ENCODE peak calls at places on chromosomes 7 and 10, in four cellular contexts. M is IMR-90, W is H1, K is mesendoderm. Q is an unnamed sample.

GRCh38 chr10:35821339-35821911 is 179.3 kb upstream of the FZD8 start:
- DNase-seq in M (no peak), K (peak), W (no peak), Q (no peak)

GRCh38 chr10:84179059-84179710 is 5.6 kb downstream of the GPR15LG start:
- DNase-seq in M (peak), K (no peak), W (no peak), Q (no peak)

GRCh38 chr7:87413951-87414381 is 61.5 kb downstream of the ABCB4 start:
- DNase-seq in W (no peak), M (peak), K (no peak), Q (no peak)

GRCh38 chr7:55240418-55241142 is 124.6 kb upstream of the LANCL2 start:
- DNase-seq in K (no peak), M (no peak), W (no peak), Q (no peak)

GRCh38 chr7:49775949-49776443 is 2.6 kb downstream of the VWC2 start:
- DNase-seq in W (no peak), M (no peak), K (no peak), Q (no peak)

GRCh38 chr10:119250641-119251314 is 43.4 kb downstream of the GRK5 start:
- DNase-seq in K (peak), W (no peak), M (peak), Q (no peak)

GRCh38 chr7:107937514-107937913 is 46.5 kb downstream of the DLD start:
- DNase-seq in W (no peak), K (no peak), M (no peak), Q (no peak)

GRCh38 chr10:77872151-77872946 is 54.2 kb downstream of the DLG5 start:
- DNase-seq in W (no peak), M (peak), K (no peak), Q (no peak)

GRCh38 chr10:71236286-71236685 is 23.9 kb downstream of the UNC5B start:
- DNase-seq in W (no peak), M (no peak), K (peak), Q (no peak)

DNA sequence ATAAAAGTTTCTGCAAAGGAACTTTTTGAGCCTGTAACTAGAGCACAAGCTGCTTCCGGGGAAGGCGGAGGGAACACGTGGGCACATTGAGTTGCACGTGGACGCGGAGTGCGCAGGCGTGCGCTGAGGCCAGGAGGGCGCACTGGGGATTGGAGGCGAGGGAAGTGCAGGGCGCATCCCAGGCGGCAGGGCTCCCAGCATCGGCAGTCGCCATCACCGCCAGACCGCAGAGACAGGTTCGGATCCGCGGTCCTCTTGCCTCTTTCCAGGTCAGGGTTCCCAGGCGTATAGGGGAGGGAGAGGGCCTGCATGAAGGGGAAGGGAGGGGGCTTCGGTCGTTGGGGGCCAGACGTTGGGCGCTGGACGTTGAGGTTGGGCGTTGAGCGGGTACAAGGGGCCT is at the start of gene TDRD1:
- DNase-seq in K (no peak), W (no peak), M (no peak), Q (peak)
- H2BK5ac ChIP-seq in K (no peak), W (no peak), M (no peak), Q (no peak)

GRCh38 chr10:88913803-88914202 is 33.8 kb downstream of the STAMBPL1 start:
- DNase-seq in W (no peak), M (no peak), K (no peak), Q (no peak)
- H4K5ac ChIP-seq in W (no peak), M (no peak), K (no peak), Q (no peak)

GRCh38 chr7:30805081-30805691 is 34.0 kb downstream of the MINDY4 start:
- DNase-seq in M (no peak), K (no peak), W (no peak), Q (no peak)
- H2BK5ac ChIP-seq in M (peak), K (no peak), W (no peak), Q (no peak)

DNA sequence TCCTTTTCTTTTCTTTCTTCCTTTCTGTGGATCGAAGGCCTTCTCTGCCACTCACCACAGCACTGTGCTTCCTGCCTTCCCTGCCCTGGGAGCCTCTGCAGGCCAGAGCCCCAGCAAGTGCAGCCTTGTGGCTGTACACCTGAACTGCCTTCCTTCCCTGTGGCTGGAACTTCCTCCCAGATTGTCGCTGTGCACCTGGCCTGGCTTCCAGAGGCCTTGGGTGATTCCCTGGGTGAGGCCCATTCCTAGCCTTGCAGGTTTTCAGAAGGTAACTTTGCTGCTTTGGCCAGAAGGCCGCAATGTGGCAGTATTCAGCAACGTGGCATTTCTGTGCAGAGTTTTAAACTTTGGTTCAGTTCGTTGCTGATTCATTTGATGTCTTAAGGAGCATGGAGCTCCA is 50.1 kb upstream of the RASGEF1A start:
- DNase-seq in M (no peak), W (no peak), K (no peak), Q (no peak)
- H4K5ac ChIP-seq in M (no peak), W (no peak), K (no peak), Q (no peak)

DNA sequence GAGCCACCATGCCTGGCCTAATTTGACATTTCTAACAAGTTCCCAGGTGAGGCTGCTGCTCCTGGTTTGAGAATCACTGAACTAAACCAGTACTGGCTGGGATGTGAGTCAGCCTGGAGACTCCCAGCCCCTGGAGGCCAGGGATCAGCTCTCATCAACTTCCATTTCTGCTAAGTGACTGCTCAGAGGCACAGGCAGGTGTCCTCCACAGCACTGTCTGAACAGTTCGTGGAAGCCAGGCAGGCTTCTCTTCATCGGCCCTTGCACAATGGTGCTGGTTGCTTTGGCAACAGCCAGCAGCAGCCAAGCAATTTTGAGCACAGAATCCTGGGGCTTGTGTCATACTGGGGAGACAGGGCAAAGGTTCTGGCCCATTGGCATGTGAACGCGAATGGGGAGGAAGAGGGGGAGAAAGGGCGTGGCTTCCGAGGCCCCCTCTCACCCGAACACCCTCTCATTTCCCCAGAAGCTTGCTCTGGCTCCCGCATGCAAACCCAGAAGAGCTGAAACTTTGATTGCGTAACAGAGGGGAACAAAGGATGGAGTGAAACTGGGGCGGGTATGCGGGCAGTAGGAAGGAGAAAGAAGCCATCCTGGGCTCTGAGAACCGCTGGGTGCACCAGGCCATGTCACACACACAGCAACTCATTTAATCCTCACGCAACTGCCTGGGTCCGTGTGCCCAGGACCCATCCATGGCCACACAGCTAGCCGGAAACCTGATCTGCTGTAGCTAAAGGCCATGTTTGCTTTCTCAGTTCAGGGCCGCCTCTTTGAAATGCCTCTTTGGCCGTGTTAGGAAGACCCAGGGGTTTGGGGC is 9.0 kb upstream of the POR start:
- DNase-seq in K (peak), M (peak), W (no peak), Q (peak)
- H2BK5ac ChIP-seq in K (no peak), M (no peak), W (peak), Q (no peak)

GRCh38 chr7:101235050-101235449 is 2.6 kb downstream of the CLDN15 start:
- DNase-seq in M (no peak), W (no peak), K (peak), Q (peak)

GRCh38 chr7:101234636-101235035 is 3.0 kb downstream of the CLDN15 start:
- DNase-seq in K (no peak), W (no peak), M (no peak), Q (no peak)

GRCh38 chr7:101233907-101234547 is 3.6 kb downstream of the CLDN15 start:
- DNase-seq in W (no peak), M (no peak), K (peak), Q (no peak)

GRCh38 chr7:101231644-101232043 is 6.0 kb downstream of the CLDN15 start:
- DNase-seq in W (no peak), K (no peak), M (no peak), Q (no peak)

DNA sequence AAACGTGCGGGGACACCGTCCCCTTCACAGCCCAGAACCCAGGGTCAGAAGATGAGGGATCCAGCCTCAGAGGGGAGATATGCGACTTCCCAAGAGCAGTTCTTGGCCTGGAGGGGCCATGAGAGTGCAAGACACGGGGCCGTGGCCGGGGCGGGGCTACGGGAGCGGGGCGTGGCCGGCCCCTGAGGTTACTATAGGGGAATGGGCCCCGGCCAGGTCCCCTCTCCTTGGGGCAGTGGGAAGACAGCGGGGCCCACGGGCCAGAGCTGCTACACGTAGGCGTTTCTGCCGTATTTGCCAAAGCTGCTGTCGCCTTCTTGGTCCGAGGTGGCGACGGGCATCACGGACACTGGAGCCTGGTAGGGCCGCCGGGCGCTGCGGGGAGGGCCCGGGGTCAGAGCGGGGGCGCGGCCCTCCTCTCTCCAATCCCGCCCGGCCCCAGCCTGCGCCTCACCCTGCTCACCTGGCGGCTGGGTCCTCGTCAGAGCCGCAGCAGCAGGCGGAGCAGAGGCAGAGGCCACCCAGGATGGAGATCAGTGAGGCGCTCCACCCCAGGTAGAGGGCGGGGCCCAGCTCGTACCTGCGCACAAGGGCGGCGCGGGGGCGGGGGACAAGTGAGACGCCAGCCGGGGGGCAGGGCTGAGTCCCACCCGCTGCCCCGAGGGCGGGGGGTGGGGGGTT is 5.3 kb downstream of the CLDN15 start:
- DNase-seq in M (no peak), K (peak), W (peak), Q (peak)
- H4K5ac ChIP-seq in M (no peak), K (no peak), W (peak), Q (no peak)

DNA sequence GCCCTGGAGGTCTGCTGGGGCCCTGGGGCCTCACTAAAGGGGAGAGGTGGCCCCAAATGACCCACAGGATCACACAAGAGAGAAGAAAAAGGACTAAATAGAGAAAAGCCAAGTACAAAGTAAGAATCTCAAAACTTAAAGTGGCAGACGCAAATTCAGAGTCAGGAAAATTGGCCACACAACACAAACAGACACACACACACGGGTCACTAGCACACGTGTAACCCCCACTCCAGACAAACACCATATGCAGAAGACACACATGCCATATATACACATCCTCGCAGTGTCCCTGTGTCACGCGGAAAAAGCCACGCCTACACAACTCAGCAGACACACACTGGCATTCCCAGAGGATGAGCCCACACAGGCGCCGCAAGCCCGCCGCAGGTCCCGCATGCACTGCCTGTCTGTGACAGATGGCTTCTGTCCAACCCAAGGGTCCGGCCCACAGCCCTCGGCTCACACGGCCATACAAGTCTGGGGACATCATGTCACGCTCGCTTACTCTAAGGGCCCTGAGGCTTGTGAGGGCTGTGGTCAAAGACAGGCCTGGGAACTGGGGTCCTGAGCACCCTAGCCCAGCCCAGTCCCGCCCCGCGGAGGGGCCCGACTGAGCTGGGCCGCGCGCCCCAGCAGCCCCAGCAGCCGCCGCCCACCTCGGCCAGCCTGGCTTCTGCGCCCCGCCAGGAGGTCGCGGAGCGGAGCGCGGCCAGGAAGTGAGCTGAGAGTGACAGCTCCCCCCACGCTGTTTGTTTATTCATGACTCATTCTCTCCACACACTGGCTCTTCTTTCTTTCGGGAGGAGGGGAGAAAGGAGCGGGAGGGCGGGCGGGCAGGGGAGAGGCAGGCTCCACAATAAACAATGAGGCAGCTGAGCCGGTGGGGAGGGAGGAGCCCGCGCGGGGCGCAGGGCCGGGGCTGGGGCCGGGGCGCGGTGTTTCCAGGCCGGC is 95.5 kb upstream of the ZMIZ1 start:
- DNase-seq in K (peak), W (peak), M (peak), Q (peak)
- H2BK5ac ChIP-seq in K (peak), W (peak), M (peak), Q (no peak)